ENCODE peak calls at places on chromosomes 12 and 14, in ten cellular contexts. One of them, this sample, is unnamed.

GRCh38 chr14:95267306-95267705 is 52.4 kb downstream of the CLMN start:
- DNase-seq in K562: no peak
- DNase-seq in HepG2: no peak
- DNase-seq in H1: no peak
- DNase-seq in sigmoid colon: no peak
- DNase-seq in GM12878: no peak
- DNase-seq in suprapubic skin: no peak
- DNase-seq in SK-N-SH: no peak
- DNase-seq in transverse colon: no peak
- DNase-seq in stomach: no peak
- DNase-seq in this sample: no peak

GRCh38 chr12:53736602-53737493 is 9.6 kb upstream of the CALCOCO1 start:
- DNase-seq in stomach: no peak
- DNase-seq in HepG2: no peak
- DNase-seq in K562: no peak
- DNase-seq in transverse colon: no peak
- DNase-seq in SK-N-SH: no peak
- DNase-seq in sigmoid colon: no peak
- DNase-seq in H1: no peak
- DNase-seq in suprapubic skin: no peak
- DNase-seq in GM12878: no peak
- DNase-seq in this sample: no peak

GRCh38 chr14:32682219-32682618 is 256.5 kb upstream of the NPAS3 start:
- DNase-seq in GM12878: no peak
- DNase-seq in H1: no peak
- DNase-seq in stomach: no peak
- DNase-seq in suprapubic skin: no peak
- DNase-seq in SK-N-SH: no peak
- DNase-seq in transverse colon: no peak
- DNase-seq in sigmoid colon: no peak
- DNase-seq in K562: no peak
- DNase-seq in HepG2: no peak
- DNase-seq in this sample: no peak

GRCh38 chr12:109758406-109759075 is 44.9 kb downstream of the FAM222A start:
- DNase-seq in HepG2: no peak
- DNase-seq in GM12878: no peak
- DNase-seq in transverse colon: peak; percentile 4
- DNase-seq in SK-N-SH: peak; percentile 28
- DNase-seq in K562: no peak
- DNase-seq in H1: peak; percentile 49
- DNase-seq in sigmoid colon: peak; percentile 33
- DNase-seq in stomach: peak; percentile 8
- DNase-seq in suprapubic skin: peak; percentile 41
- DNase-seq in this sample: peak; percentile 4

GRCh38 chr12:54017027-54017788 is 8.4 kb downstream of the HOXC8 start:
- DNase-seq in H1: peak; percentile 56
- DNase-seq in K562: peak; percentile 35
- DNase-seq in sigmoid colon: no peak
- DNase-seq in stomach: no peak
- DNase-seq in suprapubic skin: no peak
- DNase-seq in transverse colon: no peak
- DNase-seq in GM12878: no peak
- DNase-seq in SK-N-SH: peak; percentile 71
- DNase-seq in HepG2: no peak
- DNase-seq in this sample: peak; percentile 35

GRCh38 chr14:59755388-59755787 is 115.2 kb downstream of the RTN1 start:
- DNase-seq in stomach: no peak
- DNase-seq in SK-N-SH: no peak
- DNase-seq in suprapubic skin: no peak
- DNase-seq in H1: no peak
- DNase-seq in K562: no peak
- DNase-seq in GM12878: no peak
- DNase-seq in sigmoid colon: no peak
- DNase-seq in transverse colon: no peak
- DNase-seq in HepG2: no peak
- DNase-seq in this sample: no peak

GRCh38 chr14:26190644-26191043 is 407.2 kb downstream of the NOVA1 start:
- DNase-seq in SK-N-SH: no peak
- DNase-seq in H1: no peak
- DNase-seq in sigmoid colon: no peak
- DNase-seq in stomach: no peak
- DNase-seq in suprapubic skin: no peak
- DNase-seq in transverse colon: no peak
- DNase-seq in HepG2: no peak
- DNase-seq in GM12878: no peak
- DNase-seq in K562: no peak
- DNase-seq in this sample: no peak

GRCh38 chr14:105123266-105123665 is 45.3 kb downstream of the JAG2 start:
- DNase-seq in K562: no peak
- DNase-seq in H1: no peak
- DNase-seq in stomach: no peak
- DNase-seq in SK-N-SH: no peak
- DNase-seq in suprapubic skin: no peak
- DNase-seq in transverse colon: no peak
- DNase-seq in HepG2: no peak
- DNase-seq in sigmoid colon: no peak
- DNase-seq in GM12878: no peak
- DNase-seq in this sample: no peak

GRCh38 chr12:107649615-107650014 is 36.0 kb upstream of the PWP1 start:
- DNase-seq in K562: no peak
- DNase-seq in H1: no peak
- DNase-seq in transverse colon: no peak
- DNase-seq in GM12878: no peak
- DNase-seq in stomach: no peak
- DNase-seq in suprapubic skin: no peak
- DNase-seq in HepG2: no peak
- DNase-seq in SK-N-SH: no peak
- DNase-seq in sigmoid colon: no peak
- DNase-seq in this sample: no peak

GRCh38 chr14:63248211-63248610 is 44.0 kb downstream of the RHOJ start:
- DNase-seq in stomach: no peak
- DNase-seq in suprapubic skin: no peak
- DNase-seq in SK-N-SH: no peak
- DNase-seq in K562: no peak
- DNase-seq in transverse colon: no peak
- DNase-seq in sigmoid colon: no peak
- DNase-seq in GM12878: no peak
- DNase-seq in H1: no peak
- DNase-seq in HepG2: no peak
- DNase-seq in this sample: no peak

GRCh38 chr14:37369446-37369845 is 171.7 kb downstream of the MIPOL1 start:
- DNase-seq in HepG2: peak; percentile 34
- DNase-seq in transverse colon: no peak
- DNase-seq in H1: no peak
- DNase-seq in suprapubic skin: no peak
- DNase-seq in GM12878: no peak
- DNase-seq in K562: no peak
- DNase-seq in sigmoid colon: no peak
- DNase-seq in SK-N-SH: no peak
- DNase-seq in stomach: no peak
- DNase-seq in this sample: no peak
- TF ChIP-seq EP300 in HepG2: no peak
- TF ChIP-seq EP300 in transverse colon: no peak
- TF ChIP-seq EP300 in H1: no peak
- TF ChIP-seq EP300 in suprapubic skin: no peak
- TF ChIP-seq EP300 in GM12878: no peak
- TF ChIP-seq EP300 in K562: no peak
- TF ChIP-seq EP300 in sigmoid colon: no peak
- TF ChIP-seq EP300 in SK-N-SH: no peak
- TF ChIP-seq EP300 in stomach: no peak
- TF ChIP-seq EP300 in this sample: no peak

DNA sequence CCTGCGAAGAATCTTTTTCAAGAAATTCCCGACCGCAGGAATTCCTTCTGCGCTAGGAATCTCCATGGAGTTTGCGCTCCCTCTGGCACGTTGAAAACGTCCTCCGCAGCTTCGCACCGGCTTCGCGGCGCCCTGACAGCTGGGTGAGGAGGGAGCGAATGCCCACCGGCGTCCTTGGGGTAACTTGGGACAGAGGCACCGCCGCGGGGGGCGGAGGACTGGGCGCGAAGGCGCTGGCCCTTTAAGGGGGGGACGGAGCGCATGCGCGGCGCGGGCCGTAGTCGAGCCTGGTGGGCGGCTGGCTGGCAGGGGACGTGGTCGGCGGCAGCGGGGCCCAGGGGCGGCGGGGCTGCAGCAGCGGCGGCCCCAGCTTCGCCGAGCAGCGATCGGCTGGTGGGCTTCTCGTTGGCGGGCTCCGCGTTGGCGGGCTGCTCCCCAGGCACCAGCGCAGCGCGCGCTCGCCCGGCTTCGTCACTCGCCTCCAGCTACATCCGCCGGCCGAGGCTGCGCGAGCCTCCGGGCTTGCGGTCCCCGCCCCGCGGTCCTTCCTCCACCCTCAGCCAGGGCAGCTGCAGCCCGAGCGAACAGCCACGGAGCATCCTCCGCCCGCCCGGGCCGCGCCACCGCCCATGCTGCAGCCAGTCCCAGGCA is at the start of gene VASH1:
- DNase-seq in SK-N-SH: peak; percentile 97
- DNase-seq in suprapubic skin: no peak
- DNase-seq in sigmoid colon: peak; percentile 86
- DNase-seq in HepG2: no peak
- DNase-seq in transverse colon: peak; percentile 53
- DNase-seq in stomach: peak; percentile 58
- DNase-seq in GM12878: no peak
- DNase-seq in K562: peak; percentile 53
- DNase-seq in H1: peak; percentile 86
- DNase-seq in this sample: peak; percentile 94
- TF ChIP-seq POLR2AphosphoS5 in SK-N-SH: no peak
- TF ChIP-seq POLR2AphosphoS5 in suprapubic skin: no peak
- TF ChIP-seq POLR2AphosphoS5 in sigmoid colon: no peak
- TF ChIP-seq POLR2AphosphoS5 in HepG2: no peak
- TF ChIP-seq POLR2AphosphoS5 in transverse colon: no peak
- TF ChIP-seq POLR2AphosphoS5 in stomach: no peak
- TF ChIP-seq POLR2AphosphoS5 in GM12878: no peak
- TF ChIP-seq POLR2AphosphoS5 in K562: no peak
- TF ChIP-seq POLR2AphosphoS5 in H1: no peak
- TF ChIP-seq POLR2AphosphoS5 in this sample: no peak

DNA sequence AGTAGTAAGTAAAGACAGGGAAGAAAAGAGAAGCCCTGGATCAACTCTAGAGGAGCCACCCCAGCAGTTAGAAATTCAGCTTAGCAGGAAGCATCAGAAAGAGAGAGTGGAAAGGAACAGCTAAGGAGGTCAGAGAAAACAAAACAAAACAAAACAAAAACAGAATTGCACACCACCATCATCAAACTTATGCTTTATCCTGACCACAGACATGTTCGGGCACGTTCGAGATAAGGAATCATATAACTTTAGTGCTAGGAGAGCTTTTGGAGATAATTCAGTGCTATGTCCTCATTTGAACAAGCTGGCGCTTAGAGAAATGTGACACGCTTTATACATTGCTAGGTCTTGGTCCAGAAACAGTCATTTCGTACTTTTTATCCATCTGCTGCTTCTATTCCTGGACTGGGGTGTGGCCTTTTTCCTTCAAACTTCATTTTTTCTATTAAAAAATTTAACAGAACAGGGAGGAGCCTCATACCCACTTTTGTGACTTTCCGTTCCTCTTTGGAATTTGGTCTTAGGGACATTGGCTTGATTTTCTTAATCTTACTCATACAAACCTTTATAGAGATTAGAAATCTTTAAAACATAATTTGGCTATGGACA is 213.1 kb downstream of the PTPRO start:
- DNase-seq in K562: no peak
- DNase-seq in GM12878: no peak
- DNase-seq in H1: no peak
- DNase-seq in HepG2: no peak
- DNase-seq in SK-N-SH: no peak
- DNase-seq in transverse colon: no peak
- DNase-seq in sigmoid colon: no peak
- DNase-seq in suprapubic skin: no peak
- DNase-seq in stomach: no peak
- DNase-seq in this sample: no peak
- H3K4me3 ChIP-seq in K562: no peak overlapping the region
- H3K4me3 ChIP-seq in GM12878: no peak overlapping the region
- H3K4me3 ChIP-seq in H1: no peak overlapping the region
- H3K4me3 ChIP-seq in HepG2: no peak overlapping the region
- H3K4me3 ChIP-seq in SK-N-SH: no peak overlapping the region
- H3K4me3 ChIP-seq in transverse colon: no peak overlapping the region
- H3K4me3 ChIP-seq in sigmoid colon: no peak overlapping the region
- H3K4me3 ChIP-seq in suprapubic skin: no peak overlapping the region
- H3K4me3 ChIP-seq in stomach: no peak overlapping the region
- H3K4me3 ChIP-seq in this sample: no peak overlapping the region

GRCh38 chr12:30880061-30880460 is 46.5 kb upstream of the TSPAN11 start:
- DNase-seq in transverse colon: no peak
- DNase-seq in suprapubic skin: no peak
- DNase-seq in GM12878: no peak
- DNase-seq in sigmoid colon: no peak
- DNase-seq in H1: no peak
- DNase-seq in HepG2: no peak
- DNase-seq in K562: no peak
- DNase-seq in SK-N-SH: no peak
- DNase-seq in stomach: no peak
- DNase-seq in this sample: no peak

GRCh38 chr12:30885321-30885720 is 41.2 kb upstream of the TSPAN11 start:
- DNase-seq in stomach: no peak
- DNase-seq in transverse colon: no peak
- DNase-seq in H1: no peak
- DNase-seq in sigmoid colon: no peak
- DNase-seq in suprapubic skin: no peak
- DNase-seq in HepG2: no peak
- DNase-seq in K562: no peak
- DNase-seq in GM12878: no peak
- DNase-seq in SK-N-SH: no peak
- DNase-seq in this sample: no peak

GRCh38 chr12:30884804-30885203 is 41.7 kb upstream of the TSPAN11 start:
- DNase-seq in transverse colon: no peak
- DNase-seq in SK-N-SH: no peak
- DNase-seq in stomach: no peak
- DNase-seq in HepG2: no peak
- DNase-seq in K562: no peak
- DNase-seq in suprapubic skin: no peak
- DNase-seq in GM12878: no peak
- DNase-seq in H1: no peak
- DNase-seq in sigmoid colon: no peak
- DNase-seq in this sample: no peak

GRCh38 chr12:30880813-30881212 is 45.7 kb upstream of the TSPAN11 start:
- DNase-seq in transverse colon: no peak
- DNase-seq in GM12878: no peak
- DNase-seq in SK-N-SH: no peak
- DNase-seq in K562: no peak
- DNase-seq in suprapubic skin: no peak
- DNase-seq in stomach: no peak
- DNase-seq in H1: no peak
- DNase-seq in HepG2: no peak
- DNase-seq in sigmoid colon: no peak
- DNase-seq in this sample: no peak

DNA sequence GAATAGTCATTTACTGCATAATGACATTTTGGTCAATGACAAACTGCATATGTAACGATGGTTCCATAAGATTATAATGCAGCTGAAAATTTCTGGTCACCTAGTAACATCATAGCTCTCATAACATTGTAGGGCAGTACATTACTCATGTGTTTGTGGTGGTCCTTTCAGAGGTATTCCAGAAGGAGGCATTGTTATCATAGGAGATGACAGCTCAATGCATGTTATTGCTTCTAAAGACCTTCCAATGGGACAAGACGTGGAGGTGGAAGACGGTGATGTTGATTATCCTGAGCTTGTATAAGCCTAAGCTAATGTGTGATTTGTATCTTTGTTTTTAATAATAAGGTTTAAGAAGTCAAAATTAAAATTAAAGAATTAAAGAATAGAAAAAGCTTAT is 43.8 kb upstream of the TSPAN11 start:
- DNase-seq in suprapubic skin: no peak
- DNase-seq in K562: no peak
- DNase-seq in HepG2: no peak
- DNase-seq in GM12878: no peak
- DNase-seq in SK-N-SH: no peak
- DNase-seq in transverse colon: no peak
- DNase-seq in H1: no peak
- DNase-seq in sigmoid colon: no peak
- DNase-seq in stomach: no peak
- DNase-seq in this sample: no peak
- TF ChIP-seq EP300 in suprapubic skin: no peak
- TF ChIP-seq EP300 in K562: no peak
- TF ChIP-seq EP300 in HepG2: no peak
- TF ChIP-seq EP300 in GM12878: no peak
- TF ChIP-seq EP300 in SK-N-SH: no peak
- TF ChIP-seq EP300 in transverse colon: no peak
- TF ChIP-seq EP300 in H1: no peak
- TF ChIP-seq EP300 in sigmoid colon: no peak
- TF ChIP-seq EP300 in stomach: no peak
- TF ChIP-seq EP300 in this sample: no peak